ENCODE peak calls at places on chromosomes 16 and 17, in ten cellular contexts. One of them, this sample, is unnamed.

GRCh38 chr17:60169921-60170817 is 20.4 kb downstream of the CA4 start:
- DNase-seq in body of pancreas: no peak
- DNase-seq in cardiac fibroblast: peak
- DNase-seq in Calu3: no peak
- DNase-seq in mesothelial cell of epicardium: no peak
- DNase-seq in GM13977: no peak
- DNase-seq in tibial nerve: no peak
- DNase-seq in heart right ventricle: peak
- DNase-seq in fibroblast of villous mesenchyme: peak
- DNase-seq in B cell: no peak
- DNase-seq in this sample: no peak

GRCh38 chr16:30186782-30187555 is 3.6 kb downstream of the CORO1A start:
- DNase-seq in Calu3: no peak
- DNase-seq in tibial nerve: peak
- DNase-seq in GM13977: peak
- DNase-seq in fibroblast of villous mesenchyme: peak
- DNase-seq in body of pancreas: peak
- DNase-seq in B cell: peak
- DNase-seq in mesothelial cell of epicardium: peak
- DNase-seq in cardiac fibroblast: peak
- DNase-seq in heart right ventricle: peak
- DNase-seq in this sample: peak

GRCh38 chr16:81315271-81316175 is 761 bp downstream of the GAN start:
- DNase-seq in cardiac fibroblast: peak
- DNase-seq in GM13977: peak
- DNase-seq in mesothelial cell of epicardium: peak
- DNase-seq in heart right ventricle: peak
- DNase-seq in body of pancreas: peak
- DNase-seq in Calu3: peak
- DNase-seq in B cell: peak
- DNase-seq in tibial nerve: peak
- DNase-seq in fibroblast of villous mesenchyme: peak
- DNase-seq in this sample: peak

GRCh38 chr16:5036228-5037156 is 2.8 kb upstream of the NAGPA start:
- DNase-seq in mesothelial cell of epicardium: no peak
- DNase-seq in heart right ventricle: no peak
- DNase-seq in fibroblast of villous mesenchyme: no peak
- DNase-seq in cardiac fibroblast: peak
- DNase-seq in B cell: no peak
- DNase-seq in body of pancreas: no peak
- DNase-seq in GM13977: no peak
- DNase-seq in Calu3: no peak
- DNase-seq in tibial nerve: no peak
- DNase-seq in this sample: no peak

GRCh38 chr16:11117576-11118211 is 138.3 kb downstream of the SOCS1 start:
- DNase-seq in fibroblast of villous mesenchyme: no peak
- DNase-seq in Calu3: no peak
- DNase-seq in mesothelial cell of epicardium: no peak
- DNase-seq in tibial nerve: no peak
- DNase-seq in cardiac fibroblast: no peak
- DNase-seq in body of pancreas: no peak
- DNase-seq in heart right ventricle: no peak
- DNase-seq in GM13977: peak
- DNase-seq in B cell: no peak
- DNase-seq in this sample: no peak

GRCh38 chr17:45703348-45703747 is 80.8 kb upstream of the CRHR1 start:
- DNase-seq in heart right ventricle: no peak
- DNase-seq in Calu3: no peak
- DNase-seq in GM13977: no peak
- DNase-seq in B cell: no peak
- DNase-seq in tibial nerve: no peak
- DNase-seq in mesothelial cell of epicardium: no peak
- DNase-seq in body of pancreas: no peak
- DNase-seq in cardiac fibroblast: no peak
- DNase-seq in fibroblast of villous mesenchyme: no peak
- DNase-seq in this sample: no peak

GRCh38 chr16:27080870-27081269 is 14.1 kb downstream of the C16orf82 start:
- DNase-seq in fibroblast of villous mesenchyme: peak
- DNase-seq in tibial nerve: no peak
- DNase-seq in body of pancreas: no peak
- DNase-seq in GM13977: no peak
- DNase-seq in B cell: no peak
- DNase-seq in cardiac fibroblast: peak
- DNase-seq in mesothelial cell of epicardium: no peak
- DNase-seq in Calu3: peak
- DNase-seq in heart right ventricle: no peak
- DNase-seq in this sample: no peak

GRCh38 chr16:15605869-15606520 is 37.0 kb downstream of the MARF1 start:
- DNase-seq in cardiac fibroblast: no peak
- DNase-seq in Calu3: no peak
- DNase-seq in GM13977: no peak
- DNase-seq in mesothelial cell of epicardium: no peak
- DNase-seq in tibial nerve: no peak
- DNase-seq in B cell: no peak
- DNase-seq in body of pancreas: no peak
- DNase-seq in fibroblast of villous mesenchyme: no peak
- DNase-seq in heart right ventricle: no peak
- DNase-seq in this sample: no peak

GRCh38 chr17:60468371-60468770 is 46.1 kb downstream of the CHCT1 start:
- DNase-seq in body of pancreas: no peak
- DNase-seq in heart right ventricle: no peak
- DNase-seq in mesothelial cell of epicardium: no peak
- DNase-seq in B cell: no peak
- DNase-seq in fibroblast of villous mesenchyme: no peak
- DNase-seq in cardiac fibroblast: no peak
- DNase-seq in Calu3: no peak
- DNase-seq in tibial nerve: no peak
- DNase-seq in GM13977: no peak
- DNase-seq in this sample: no peak

GRCh38 chr17:81210868-81211267 is 11.9 kb downstream of the CEP131 start:
- DNase-seq in GM13977: no peak
- DNase-seq in cardiac fibroblast: peak
- DNase-seq in fibroblast of villous mesenchyme: no peak
- DNase-seq in Calu3: no peak
- DNase-seq in mesothelial cell of epicardium: no peak
- DNase-seq in body of pancreas: no peak
- DNase-seq in heart right ventricle: no peak
- DNase-seq in B cell: no peak
- DNase-seq in tibial nerve: no peak
- DNase-seq in this sample: no peak

GRCh38 chr17:48002208-48002919 is 31.5 kb downstream of the CDK5RAP3 start:
- DNase-seq in mesothelial cell of epicardium: no peak
- DNase-seq in B cell: no peak
- DNase-seq in heart right ventricle: no peak
- DNase-seq in tibial nerve: no peak
- DNase-seq in cardiac fibroblast: peak
- DNase-seq in Calu3: peak
- DNase-seq in fibroblast of villous mesenchyme: peak
- DNase-seq in GM13977: peak
- DNase-seq in body of pancreas: no peak
- DNase-seq in this sample: no peak

GRCh38 chr17:44219126-44219635 is 294 bp downstream of the UBTF start:
- DNase-seq in B cell: peak
- DNase-seq in mesothelial cell of epicardium: peak
- DNase-seq in heart right ventricle: no peak
- DNase-seq in cardiac fibroblast: peak
- DNase-seq in Calu3: peak
- DNase-seq in GM13977: peak
- DNase-seq in body of pancreas: peak
- DNase-seq in fibroblast of villous mesenchyme: peak
- DNase-seq in tibial nerve: no peak
- DNase-seq in this sample: peak

GRCh38 chr17:19756551-19756950 is 8.5 kb upstream of the ALDH3A1 start:
- DNase-seq in mesothelial cell of epicardium: no peak
- DNase-seq in B cell: no peak
- DNase-seq in GM13977: no peak
- DNase-seq in Calu3: no peak
- DNase-seq in body of pancreas: no peak
- DNase-seq in fibroblast of villous mesenchyme: no peak
- DNase-seq in heart right ventricle: no peak
- DNase-seq in tibial nerve: no peak
- DNase-seq in cardiac fibroblast: peak
- DNase-seq in this sample: no peak

GRCh38 chr17:2899911-2900310 is 103.7 kb downstream of the RAP1GAP2 start:
- DNase-seq in mesothelial cell of epicardium: no peak
- DNase-seq in heart right ventricle: no peak
- DNase-seq in tibial nerve: no peak
- DNase-seq in body of pancreas: peak
- DNase-seq in Calu3: peak
- DNase-seq in B cell: no peak
- DNase-seq in cardiac fibroblast: no peak
- DNase-seq in fibroblast of villous mesenchyme: no peak
- DNase-seq in GM13977: no peak
- DNase-seq in this sample: no peak

GRCh38 chr17:74922172-74922571 is 883 bp downstream of the USH1G start:
- DNase-seq in mesothelial cell of epicardium: no peak
- DNase-seq in fibroblast of villous mesenchyme: no peak
- DNase-seq in tibial nerve: no peak
- DNase-seq in B cell: no peak
- DNase-seq in heart right ventricle: no peak
- DNase-seq in cardiac fibroblast: no peak
- DNase-seq in body of pancreas: no peak
- DNase-seq in Calu3: no peak
- DNase-seq in GM13977: no peak
- DNase-seq in this sample: no peak

GRCh38 chr16:22789281-22789945 is 24.5 kb upstream of the HS3ST2 start:
- DNase-seq in mesothelial cell of epicardium: no peak
- DNase-seq in B cell: no peak
- DNase-seq in fibroblast of villous mesenchyme: no peak
- DNase-seq in tibial nerve: no peak
- DNase-seq in cardiac fibroblast: no peak
- DNase-seq in Calu3: peak
- DNase-seq in GM13977: no peak
- DNase-seq in heart right ventricle: no peak
- DNase-seq in body of pancreas: no peak
- DNase-seq in this sample: no peak

GRCh38 chr16:65010136-65010535 is 111.7 kb downstream of the CDH11 start:
- DNase-seq in Calu3: no peak
- DNase-seq in cardiac fibroblast: no peak
- DNase-seq in mesothelial cell of epicardium: no peak
- DNase-seq in body of pancreas: no peak
- DNase-seq in GM13977: no peak
- DNase-seq in tibial nerve: no peak
- DNase-seq in fibroblast of villous mesenchyme: no peak
- DNase-seq in heart right ventricle: no peak
- DNase-seq in B cell: no peak
- DNase-seq in this sample: no peak

GRCh38 chr16:75208861-75209505 is 2.0 kb upstream of the CTRB2 start:
- DNase-seq in B cell: no peak
- DNase-seq in heart right ventricle: no peak
- DNase-seq in cardiac fibroblast: no peak
- DNase-seq in GM13977: no peak
- DNase-seq in fibroblast of villous mesenchyme: no peak
- DNase-seq in mesothelial cell of epicardium: no peak
- DNase-seq in body of pancreas: no peak
- DNase-seq in tibial nerve: no peak
- DNase-seq in Calu3: no peak
- DNase-seq in this sample: no peak

GRCh38 chr16:911604-912321 is 59.0 kb downstream of the LMF1 start:
- DNase-seq in body of pancreas: no peak
- DNase-seq in fibroblast of villous mesenchyme: no peak
- DNase-seq in cardiac fibroblast: no peak
- DNase-seq in B cell: no peak
- DNase-seq in tibial nerve: no peak
- DNase-seq in GM13977: no peak
- DNase-seq in heart right ventricle: no peak
- DNase-seq in Calu3: no peak
- DNase-seq in mesothelial cell of epicardium: no peak
- DNase-seq in this sample: no peak

GRCh38 chr17:27281438-27281837 is 12.5 kb upstream of the WSB1 start:
- DNase-seq in Calu3: no peak
- DNase-seq in cardiac fibroblast: no peak
- DNase-seq in B cell: no peak
- DNase-seq in mesothelial cell of epicardium: no peak
- DNase-seq in heart right ventricle: no peak
- DNase-seq in GM13977: no peak
- DNase-seq in fibroblast of villous mesenchyme: no peak
- DNase-seq in body of pancreas: no peak
- DNase-seq in tibial nerve: no peak
- DNase-seq in this sample: no peak

GRCh38 chr16:89811321-89811720 is 5.1 kb downstream of the FANCA start:
- DNase-seq in fibroblast of villous mesenchyme: no peak
- DNase-seq in body of pancreas: no peak
- DNase-seq in Calu3: no peak
- DNase-seq in cardiac fibroblast: no peak
- DNase-seq in mesothelial cell of epicardium: no peak
- DNase-seq in B cell: no peak
- DNase-seq in heart right ventricle: no peak
- DNase-seq in GM13977: no peak
- DNase-seq in tibial nerve: no peak
- DNase-seq in this sample: no peak

GRCh38 chr16:57899771-57900661 is 70.9 kb downstream of the CNGB1 start:
- DNase-seq in Calu3: peak
- DNase-seq in GM13977: peak
- DNase-seq in B cell: peak
- DNase-seq in body of pancreas: peak
- DNase-seq in tibial nerve: peak
- DNase-seq in fibroblast of villous mesenchyme: peak
- DNase-seq in cardiac fibroblast: peak
- DNase-seq in mesothelial cell of epicardium: peak
- DNase-seq in heart right ventricle: peak
- DNase-seq in this sample: peak
- TF ChIP-seq CTCF in Calu3: peak
- TF ChIP-seq CTCF in GM13977: peak
- TF ChIP-seq CTCF in B cell: peak
- TF ChIP-seq CTCF in body of pancreas: peak
- TF ChIP-seq CTCF in tibial nerve: peak
- TF ChIP-seq CTCF in fibroblast of villous mesenchyme: peak
- TF ChIP-seq CTCF in cardiac fibroblast: peak
- TF ChIP-seq CTCF in mesothelial cell of epicardium: peak
- TF ChIP-seq CTCF in heart right ventricle: peak
- TF ChIP-seq CTCF in this sample: peak

GRCh38 chr17:77645441-77646430 is 312.8 kb upstream of the TNRC6C start:
- DNase-seq in Calu3: no peak
- DNase-seq in B cell: no peak
- DNase-seq in heart right ventricle: no peak
- DNase-seq in GM13977: no peak
- DNase-seq in mesothelial cell of epicardium: no peak
- DNase-seq in body of pancreas: no peak
- DNase-seq in cardiac fibroblast: peak
- DNase-seq in tibial nerve: no peak
- DNase-seq in fibroblast of villous mesenchyme: no peak
- DNase-seq in this sample: no peak
- TF ChIP-seq CTCF in Calu3: no peak
- TF ChIP-seq CTCF in B cell: no peak
- TF ChIP-seq CTCF in heart right ventricle: no peak
- TF ChIP-seq CTCF in GM13977: no peak
- TF ChIP-seq CTCF in mesothelial cell of epicardium: no peak
- TF ChIP-seq CTCF in body of pancreas: no peak
- TF ChIP-seq CTCF in cardiac fibroblast: no peak
- TF ChIP-seq CTCF in tibial nerve: no peak
- TF ChIP-seq CTCF in fibroblast of villous mesenchyme: no peak
- TF ChIP-seq CTCF in this sample: no peak

GRCh38 chr16:72066747-72067146 is 3.7 kb downstream of the HPR start:
- DNase-seq in cardiac fibroblast: peak
- DNase-seq in GM13977: peak
- DNase-seq in Calu3: peak
- DNase-seq in fibroblast of villous mesenchyme: peak
- DNase-seq in body of pancreas: no peak
- DNase-seq in mesothelial cell of epicardium: no peak
- DNase-seq in heart right ventricle: no peak
- DNase-seq in B cell: no peak
- DNase-seq in tibial nerve: no peak
- DNase-seq in this sample: no peak
- TF ChIP-seq CTCF in cardiac fibroblast: peak
- TF ChIP-seq CTCF in GM13977: peak
- TF ChIP-seq CTCF in Calu3: peak
- TF ChIP-seq CTCF in fibroblast of villous mesenchyme: peak
- TF ChIP-seq CTCF in body of pancreas: no peak
- TF ChIP-seq CTCF in mesothelial cell of epicardium: no peak
- TF ChIP-seq CTCF in heart right ventricle: peak
- TF ChIP-seq CTCF in B cell: peak
- TF ChIP-seq CTCF in tibial nerve: peak
- TF ChIP-seq CTCF in this sample: peak

GRCh38 chr17:29867643-29868181 is 62.3 kb downstream of the SSH2 start:
- DNase-seq in GM13977: no peak
- DNase-seq in body of pancreas: no peak
- DNase-seq in mesothelial cell of epicardium: no peak
- DNase-seq in fibroblast of villous mesenchyme: no peak
- DNase-seq in B cell: no peak
- DNase-seq in cardiac fibroblast: no peak
- DNase-seq in Calu3: no peak
- DNase-seq in heart right ventricle: no peak
- DNase-seq in tibial nerve: no peak
- DNase-seq in this sample: no peak
- TF ChIP-seq CTCF in GM13977: peak
- TF ChIP-seq CTCF in body of pancreas: no peak
- TF ChIP-seq CTCF in mesothelial cell of epicardium: no peak
- TF ChIP-seq CTCF in fibroblast of villous mesenchyme: peak
- TF ChIP-seq CTCF in B cell: no peak
- TF ChIP-seq CTCF in cardiac fibroblast: no peak
- TF ChIP-seq CTCF in Calu3: no peak
- TF ChIP-seq CTCF in heart right ventricle: no peak
- TF ChIP-seq CTCF in tibial nerve: no peak
- TF ChIP-seq CTCF in this sample: no peak